ENCODE peak calls at places on chromosomes 11 and 22, in ten cellular contexts. One of them, this sample, is unnamed.

GRCh38 chr11:65782816-65783228 is 2.0 kb upstream of the AP5B1 start:
- DNase-seq in HFF-Myc: no peak
- DNase-seq in AG08395: no peak
- DNase-seq in Calu3: no peak
- DNase-seq in activated CD4-positive, CD25-positive, alpha-beta regulatory T cell: no peak
- DNase-seq in activated CD4-positive, alpha-beta memory T cell treated with anti-CD3 and anti-CD28 coated beads for 36 hours: no peak
- DNase-seq in T-helper 2 cell: no peak
- DNase-seq in LHCN-M2: no peak
- DNase-seq in stimulated activated CD4-positive, alpha-beta T cell treated with anti-CD3 and anti-CD28 coated beads, Interleukin-4, amount 100 ng/mL, for 1 hour: no peak
- DNase-seq in AG09319: no peak
- DNase-seq in this sample: no peak

GRCh38 chr11:117143390-117143789 is 697 bp upstream of the PAFAH1B2 start:
- DNase-seq in HFF-Myc: peak; percentile 33
- DNase-seq in AG08395: peak; percentile 49
- DNase-seq in Calu3: no peak
- DNase-seq in activated CD4-positive, CD25-positive, alpha-beta regulatory T cell: no peak
- DNase-seq in activated CD4-positive, alpha-beta memory T cell treated with anti-CD3 and anti-CD28 coated beads for 36 hours: peak; percentile 39
- DNase-seq in T-helper 2 cell: no peak
- DNase-seq in LHCN-M2: peak; percentile 35
- DNase-seq in stimulated activated CD4-positive, alpha-beta T cell treated with anti-CD3 and anti-CD28 coated beads, Interleukin-4, amount 100 ng/mL, for 1 hour: peak; percentile 22
- DNase-seq in AG09319: no peak
- DNase-seq in this sample: no peak

GRCh38 chr22:43110444-43110926 is at the start of gene BIK:
- DNase-seq in HFF-Myc: no peak
- DNase-seq in AG08395: peak; percentile 38
- DNase-seq in Calu3: peak; percentile 73
- DNase-seq in activated CD4-positive, CD25-positive, alpha-beta regulatory T cell: no peak
- DNase-seq in activated CD4-positive, alpha-beta memory T cell treated with anti-CD3 and anti-CD28 coated beads for 36 hours: peak; percentile 55
- DNase-seq in T-helper 2 cell: peak; percentile 28
- DNase-seq in LHCN-M2: peak; percentile 21
- DNase-seq in stimulated activated CD4-positive, alpha-beta T cell treated with anti-CD3 and anti-CD28 coated beads, Interleukin-4, amount 100 ng/mL, for 1 hour: peak; percentile 48
- DNase-seq in AG09319: no peak
- DNase-seq in this sample: peak; percentile 46

GRCh38 chr11:95089620-95090542 is at the start of gene ENDOD1:
- DNase-seq in HFF-Myc: no peak
- DNase-seq in AG08395: peak; percentile 92
- DNase-seq in Calu3: peak; percentile 81
- DNase-seq in activated CD4-positive, CD25-positive, alpha-beta regulatory T cell: peak; percentile 85
- DNase-seq in activated CD4-positive, alpha-beta memory T cell treated with anti-CD3 and anti-CD28 coated beads for 36 hours: peak; percentile 90
- DNase-seq in T-helper 2 cell: peak; percentile 80
- DNase-seq in LHCN-M2: peak; percentile 77
- DNase-seq in stimulated activated CD4-positive, alpha-beta T cell treated with anti-CD3 and anti-CD28 coated beads, Interleukin-4, amount 100 ng/mL, for 1 hour: peak; percentile 84
- DNase-seq in AG09319: no peak
- DNase-seq in this sample: peak; percentile 76

GRCh38 chr11:128934926-128935325 is 7.7 kb downstream of the TP53AIP1 start:
- DNase-seq in HFF-Myc: no peak
- DNase-seq in AG08395: no peak
- DNase-seq in Calu3: no peak
- DNase-seq in activated CD4-positive, CD25-positive, alpha-beta regulatory T cell: no peak
- DNase-seq in activated CD4-positive, alpha-beta memory T cell treated with anti-CD3 and anti-CD28 coated beads for 36 hours: no peak
- DNase-seq in T-helper 2 cell: no peak
- DNase-seq in LHCN-M2: no peak
- DNase-seq in stimulated activated CD4-positive, alpha-beta T cell treated with anti-CD3 and anti-CD28 coated beads, Interleukin-4, amount 100 ng/mL, for 1 hour: no peak
- DNase-seq in AG09319: no peak
- DNase-seq in this sample: no peak

GRCh38 chr11:74257934-74258553 is 53.4 kb downstream of the P4HA3 start:
- DNase-seq in HFF-Myc: no peak
- DNase-seq in AG08395: peak; percentile 58
- DNase-seq in Calu3: no peak
- DNase-seq in activated CD4-positive, CD25-positive, alpha-beta regulatory T cell: no peak
- DNase-seq in activated CD4-positive, alpha-beta memory T cell treated with anti-CD3 and anti-CD28 coated beads for 36 hours: no peak
- DNase-seq in T-helper 2 cell: no peak
- DNase-seq in LHCN-M2: peak; percentile 34
- DNase-seq in stimulated activated CD4-positive, alpha-beta T cell treated with anti-CD3 and anti-CD28 coated beads, Interleukin-4, amount 100 ng/mL, for 1 hour: no peak
- DNase-seq in AG09319: no peak
- DNase-seq in this sample: no peak

GRCh38 chr11:64063741-64064140 is 28.0 kb downstream of the FLRT1 start:
- DNase-seq in HFF-Myc: no peak
- DNase-seq in AG08395: no peak
- DNase-seq in Calu3: no peak
- DNase-seq in activated CD4-positive, CD25-positive, alpha-beta regulatory T cell: no peak
- DNase-seq in activated CD4-positive, alpha-beta memory T cell treated with anti-CD3 and anti-CD28 coated beads for 36 hours: no peak
- DNase-seq in T-helper 2 cell: no peak
- DNase-seq in LHCN-M2: no peak
- DNase-seq in stimulated activated CD4-positive, alpha-beta T cell treated with anti-CD3 and anti-CD28 coated beads, Interleukin-4, amount 100 ng/mL, for 1 hour: no peak
- DNase-seq in AG09319: no peak
- DNase-seq in this sample: no peak

GRCh38 chr22:40920526-40920925 is 30.7 kb upstream of the RBX1 start:
- DNase-seq in HFF-Myc: no peak
- DNase-seq in AG08395: no peak
- DNase-seq in Calu3: no peak
- DNase-seq in activated CD4-positive, CD25-positive, alpha-beta regulatory T cell: no peak
- DNase-seq in activated CD4-positive, alpha-beta memory T cell treated with anti-CD3 and anti-CD28 coated beads for 36 hours: no peak
- DNase-seq in T-helper 2 cell: no peak
- DNase-seq in LHCN-M2: no peak
- DNase-seq in stimulated activated CD4-positive, alpha-beta T cell treated with anti-CD3 and anti-CD28 coated beads, Interleukin-4, amount 100 ng/mL, for 1 hour: no peak
- DNase-seq in AG09319: no peak
- DNase-seq in this sample: no peak

GRCh38 chr22:36385491-36386350 is 2.0 kb downstream of the MYH9 start:
- DNase-seq in HFF-Myc: no peak
- DNase-seq in AG08395: peak; percentile 34
- DNase-seq in Calu3: peak; percentile 79
- DNase-seq in activated CD4-positive, CD25-positive, alpha-beta regulatory T cell: no peak
- DNase-seq in activated CD4-positive, alpha-beta memory T cell treated with anti-CD3 and anti-CD28 coated beads for 36 hours: peak; percentile 88
- DNase-seq in T-helper 2 cell: no peak
- DNase-seq in LHCN-M2: peak; percentile 73
- DNase-seq in stimulated activated CD4-positive, alpha-beta T cell treated with anti-CD3 and anti-CD28 coated beads, Interleukin-4, amount 100 ng/mL, for 1 hour: peak; percentile 69
- DNase-seq in AG09319: no peak
- DNase-seq in this sample: peak; percentile 71

GRCh38 chr11:116513894-116514293 is 258.9 kb downstream of the BUD13 start:
- DNase-seq in HFF-Myc: peak; percentile 4
- DNase-seq in AG08395: peak; percentile 7
- DNase-seq in Calu3: peak; percentile 36
- DNase-seq in activated CD4-positive, CD25-positive, alpha-beta regulatory T cell: no peak
- DNase-seq in activated CD4-positive, alpha-beta memory T cell treated with anti-CD3 and anti-CD28 coated beads for 36 hours: peak; percentile 53
- DNase-seq in T-helper 2 cell: no peak
- DNase-seq in LHCN-M2: peak; percentile 15
- DNase-seq in stimulated activated CD4-positive, alpha-beta T cell treated with anti-CD3 and anti-CD28 coated beads, Interleukin-4, amount 100 ng/mL, for 1 hour: no peak
- DNase-seq in AG09319: no peak
- DNase-seq in this sample: no peak

GRCh38 chr11:103170865-103171264 is 61.6 kb downstream of the DYNC2H1 start:
- DNase-seq in HFF-Myc: no peak
- DNase-seq in AG08395: no peak
- DNase-seq in Calu3: no peak
- DNase-seq in activated CD4-positive, CD25-positive, alpha-beta regulatory T cell: no peak
- DNase-seq in activated CD4-positive, alpha-beta memory T cell treated with anti-CD3 and anti-CD28 coated beads for 36 hours: no peak
- DNase-seq in T-helper 2 cell: no peak
- DNase-seq in LHCN-M2: no peak
- DNase-seq in stimulated activated CD4-positive, alpha-beta T cell treated with anti-CD3 and anti-CD28 coated beads, Interleukin-4, amount 100 ng/mL, for 1 hour: no peak
- DNase-seq in AG09319: no peak
- DNase-seq in this sample: no peak

GRCh38 chr11:126162286-126163030 is 49.0 kb downstream of the RPUSD4 start:
- DNase-seq in HFF-Myc: no peak
- DNase-seq in AG08395: no peak
- DNase-seq in Calu3: no peak
- DNase-seq in activated CD4-positive, CD25-positive, alpha-beta regulatory T cell: no peak
- DNase-seq in activated CD4-positive, alpha-beta memory T cell treated with anti-CD3 and anti-CD28 coated beads for 36 hours: no peak
- DNase-seq in T-helper 2 cell: no peak
- DNase-seq in LHCN-M2: peak; percentile 82
- DNase-seq in stimulated activated CD4-positive, alpha-beta T cell treated with anti-CD3 and anti-CD28 coated beads, Interleukin-4, amount 100 ng/mL, for 1 hour: no peak
- DNase-seq in AG09319: no peak
- DNase-seq in this sample: no peak

GRCh38 chr11:119764108-119764874 is 35.3 kb upstream of the NECTIN1 start:
- DNase-seq in HFF-Myc: peak; percentile 12
- DNase-seq in AG08395: peak; percentile 87
- DNase-seq in Calu3: peak; percentile 4
- DNase-seq in activated CD4-positive, CD25-positive, alpha-beta regulatory T cell: no peak
- DNase-seq in activated CD4-positive, alpha-beta memory T cell treated with anti-CD3 and anti-CD28 coated beads for 36 hours: no peak
- DNase-seq in T-helper 2 cell: no peak
- DNase-seq in LHCN-M2: peak; percentile 22
- DNase-seq in stimulated activated CD4-positive, alpha-beta T cell treated with anti-CD3 and anti-CD28 coated beads, Interleukin-4, amount 100 ng/mL, for 1 hour: no peak
- DNase-seq in AG09319: no peak
- DNase-seq in this sample: no peak

GRCh38 chr11:45899448-45900174 is 7.5 kb downstream of the FREY1 start:
- DNase-seq in HFF-Myc: peak; percentile 72
- DNase-seq in AG08395: peak; percentile 96
- DNase-seq in Calu3: peak; percentile 87
- DNase-seq in activated CD4-positive, CD25-positive, alpha-beta regulatory T cell: peak; percentile 29
- DNase-seq in activated CD4-positive, alpha-beta memory T cell treated with anti-CD3 and anti-CD28 coated beads for 36 hours: peak; percentile 75
- DNase-seq in T-helper 2 cell: peak; percentile 58
- DNase-seq in LHCN-M2: peak; percentile 82
- DNase-seq in stimulated activated CD4-positive, alpha-beta T cell treated with anti-CD3 and anti-CD28 coated beads, Interleukin-4, amount 100 ng/mL, for 1 hour: peak; percentile 64
- DNase-seq in AG09319: peak; percentile 63
- DNase-seq in this sample: peak; percentile 53

GRCh38 chr11:119380160-119380815 is 1.2 kb downstream of the USP2 start:
- DNase-seq in HFF-Myc: no peak
- DNase-seq in AG08395: no peak
- DNase-seq in Calu3: no peak
- DNase-seq in activated CD4-positive, CD25-positive, alpha-beta regulatory T cell: no peak
- DNase-seq in activated CD4-positive, alpha-beta memory T cell treated with anti-CD3 and anti-CD28 coated beads for 36 hours: no peak
- DNase-seq in T-helper 2 cell: no peak
- DNase-seq in LHCN-M2: no peak
- DNase-seq in stimulated activated CD4-positive, alpha-beta T cell treated with anti-CD3 and anti-CD28 coated beads, Interleukin-4, amount 100 ng/mL, for 1 hour: no peak
- DNase-seq in AG09319: no peak
- DNase-seq in this sample: no peak

GRCh38 chr11:47247502-47247901 is 1.1 kb downstream of the ACP2 start:
- DNase-seq in HFF-Myc: no peak
- DNase-seq in AG08395: no peak
- DNase-seq in Calu3: no peak
- DNase-seq in activated CD4-positive, CD25-positive, alpha-beta regulatory T cell: no peak
- DNase-seq in activated CD4-positive, alpha-beta memory T cell treated with anti-CD3 and anti-CD28 coated beads for 36 hours: no peak
- DNase-seq in T-helper 2 cell: no peak
- DNase-seq in LHCN-M2: no peak
- DNase-seq in stimulated activated CD4-positive, alpha-beta T cell treated with anti-CD3 and anti-CD28 coated beads, Interleukin-4, amount 100 ng/mL, for 1 hour: no peak
- DNase-seq in AG09319: no peak
- DNase-seq in this sample: no peak

GRCh38 chr11:61482513-61482912 is 26.0 kb upstream of the LRRC10B start:
- DNase-seq in HFF-Myc: no peak
- DNase-seq in AG08395: peak; percentile 52
- DNase-seq in Calu3: peak; percentile 57
- DNase-seq in activated CD4-positive, CD25-positive, alpha-beta regulatory T cell: no peak
- DNase-seq in activated CD4-positive, alpha-beta memory T cell treated with anti-CD3 and anti-CD28 coated beads for 36 hours: peak; percentile 43
- DNase-seq in T-helper 2 cell: no peak
- DNase-seq in LHCN-M2: no peak
- DNase-seq in stimulated activated CD4-positive, alpha-beta T cell treated with anti-CD3 and anti-CD28 coated beads, Interleukin-4, amount 100 ng/mL, for 1 hour: peak; percentile 24
- DNase-seq in AG09319: no peak
- DNase-seq in this sample: no peak

GRCh38 chr11:64352099-64353005 is 6.6 kb upstream of the RPS6KA4 start:
- DNase-seq in HFF-Myc: no peak
- DNase-seq in AG08395: no peak
- DNase-seq in Calu3: no peak
- DNase-seq in activated CD4-positive, CD25-positive, alpha-beta regulatory T cell: no peak
- DNase-seq in activated CD4-positive, alpha-beta memory T cell treated with anti-CD3 and anti-CD28 coated beads for 36 hours: no peak
- DNase-seq in T-helper 2 cell: no peak
- DNase-seq in LHCN-M2: peak; percentile 37
- DNase-seq in stimulated activated CD4-positive, alpha-beta T cell treated with anti-CD3 and anti-CD28 coated beads, Interleukin-4, amount 100 ng/mL, for 1 hour: no peak
- DNase-seq in AG09319: no peak
- DNase-seq in this sample: no peak

GRCh38 chr11:111586305-111586915 is 15.8 kb upstream of the SIK2 start:
- DNase-seq in HFF-Myc: no peak
- DNase-seq in AG08395: peak; percentile 35
- DNase-seq in Calu3: peak; percentile 43
- DNase-seq in activated CD4-positive, CD25-positive, alpha-beta regulatory T cell: peak; percentile 18
- DNase-seq in activated CD4-positive, alpha-beta memory T cell treated with anti-CD3 and anti-CD28 coated beads for 36 hours: peak; percentile 35
- DNase-seq in T-helper 2 cell: peak; percentile 29
- DNase-seq in LHCN-M2: peak; percentile 46
- DNase-seq in stimulated activated CD4-positive, alpha-beta T cell treated with anti-CD3 and anti-CD28 coated beads, Interleukin-4, amount 100 ng/mL, for 1 hour: peak; percentile 11
- DNase-seq in AG09319: no peak
- DNase-seq in this sample: peak; percentile 41